ENCODE peak calls at places on chromosome 15, in five cellular contexts. One of them, this sample, is unnamed.

GRCh38 chr15:88805031-88805780 is 2.0 kb downstream of the ACAN start:
- DNase-seq in HL-60: no peak
- DNase-seq in GM12892: no peak
- DNase-seq in stomach: no peak
- DNase-seq in suprapubic skin: no peak
- DNase-seq in this sample: no peak

GRCh38 chr15:61974759-61975158 is 85.5 kb downstream of the VPS13C start:
- DNase-seq in HL-60: no peak
- DNase-seq in GM12892: no peak
- DNase-seq in stomach: no peak
- DNase-seq in suprapubic skin: no peak
- DNase-seq in this sample: no peak

GRCh38 chr15:29712149-29712885 is 110.0 kb downstream of the TJP1 start:
- DNase-seq in HL-60: no peak
- DNase-seq in GM12892: no peak
- DNase-seq in stomach: no peak
- DNase-seq in suprapubic skin: no peak
- DNase-seq in this sample: no peak

GRCh38 chr15:59296181-59296617 is 76.5 kb downstream of the MYO1E start:
- DNase-seq in HL-60: no peak
- DNase-seq in GM12892: no peak
- DNase-seq in stomach: no peak
- DNase-seq in suprapubic skin: no peak
- DNase-seq in this sample: no peak

GRCh38 chr15:60932051-60932915 is 296.8 kb downstream of the RORA start:
- DNase-seq in HL-60: no peak
- DNase-seq in GM12892: no peak
- DNase-seq in stomach: peak
- DNase-seq in suprapubic skin: peak
- DNase-seq in this sample: no peak

GRCh38 chr15:25177955-25178801 is 223.4 kb downstream of the SNRPN start:
- DNase-seq in HL-60: no peak
- DNase-seq in GM12892: peak
- DNase-seq in stomach: peak
- DNase-seq in suprapubic skin: peak
- DNase-seq in this sample: peak

GRCh38 chr15:94265009-94265408 is 33.6 kb downstream of the MCTP2 start:
- DNase-seq in HL-60: no peak
- DNase-seq in GM12892: no peak
- DNase-seq in stomach: no peak
- DNase-seq in suprapubic skin: no peak
- DNase-seq in this sample: no peak

GRCh38 chr15:25691544-25692430 is 171.3 kb downstream of the ATP10A start:
- DNase-seq in HL-60: no peak
- DNase-seq in GM12892: no peak
- DNase-seq in stomach: no peak
- DNase-seq in suprapubic skin: peak
- DNase-seq in this sample: peak

GRCh38 chr15:68632101-68632500 is 53.3 kb downstream of the CORO2B start:
- DNase-seq in HL-60: no peak
- DNase-seq in GM12892: no peak
- DNase-seq in stomach: no peak
- DNase-seq in suprapubic skin: no peak
- DNase-seq in this sample: no peak

GRCh38 chr15:86040360-86041095 is 39.1 kb upstream of the AGBL1 start:
- DNase-seq in HL-60: no peak
- DNase-seq in GM12892: no peak
- DNase-seq in stomach: no peak
- DNase-seq in suprapubic skin: no peak
- DNase-seq in this sample: no peak

GRCh38 chr15:69303337-69304175 is 4.8 kb downstream of the PAQR5 start:
- DNase-seq in HL-60: no peak
- DNase-seq in GM12892: no peak
- DNase-seq in stomach: no peak
- DNase-seq in suprapubic skin: no peak
- DNase-seq in this sample: no peak

GRCh38 chr15:39555885-39556284 is 25.0 kb upstream of the THBS1 start:
- DNase-seq in HL-60: no peak
- DNase-seq in GM12892: no peak
- DNase-seq in stomach: no peak
- DNase-seq in suprapubic skin: no peak
- DNase-seq in this sample: no peak

GRCh38 chr15:26295331-26295730 is 432.2 kb upstream of the ATP10A start:
- DNase-seq in HL-60: no peak
- DNase-seq in GM12892: no peak
- DNase-seq in stomach: no peak
- DNase-seq in suprapubic skin: no peak
- DNase-seq in this sample: no peak

GRCh38 chr15:25946241-25946786 is 83.2 kb upstream of the ATP10A start:
- DNase-seq in HL-60: no peak
- DNase-seq in GM12892: no peak
- DNase-seq in stomach: no peak
- DNase-seq in suprapubic skin: no peak
- DNase-seq in this sample: no peak

GRCh38 chr15:84702961-84703482 is 12.9 kb downstream of the SEC11A start:
- DNase-seq in HL-60: no peak
- DNase-seq in GM12892: no peak
- DNase-seq in stomach: peak
- DNase-seq in suprapubic skin: no peak
- DNase-seq in this sample: peak

GRCh38 chr15:88651971-88652370 is 13.2 kb downstream of the ISG20 start:
- DNase-seq in HL-60: no peak
- DNase-seq in GM12892: no peak
- DNase-seq in stomach: no peak
- DNase-seq in suprapubic skin: peak
- DNase-seq in this sample: peak

GRCh38 chr15:85592148-85592547 is 202.6 kb downstream of the KLHL25 start:
- DNase-seq in HL-60: no peak
- DNase-seq in GM12892: no peak
- DNase-seq in stomach: no peak
- DNase-seq in suprapubic skin: no peak
- DNase-seq in this sample: no peak

GRCh38 chr15:96324192-96324895 is 6.2 kb upstream of the NR2F2 start:
- DNase-seq in HL-60: no peak
- DNase-seq in GM12892: no peak
- DNase-seq in stomach: no peak
- DNase-seq in suprapubic skin: no peak
- DNase-seq in this sample: peak

GRCh38 chr15:96321422-96322391 is 8.8 kb upstream of the NR2F2 start:
- DNase-seq in HL-60: no peak
- DNase-seq in GM12892: no peak
- DNase-seq in stomach: peak
- DNase-seq in suprapubic skin: no peak
- DNase-seq in this sample: peak

GRCh38 chr15:96323250-96324162 is 7.0 kb upstream of the NR2F2 start:
- DNase-seq in HL-60: no peak
- DNase-seq in GM12892: no peak
- DNase-seq in stomach: no peak
- DNase-seq in suprapubic skin: no peak
- DNase-seq in this sample: no peak

GRCh38 chr15:96322401-96323249 is 7.9 kb upstream of the NR2F2 start:
- DNase-seq in HL-60: no peak
- DNase-seq in GM12892: no peak
- DNase-seq in stomach: no peak
- DNase-seq in suprapubic skin: no peak
- DNase-seq in this sample: peak

DNA sequence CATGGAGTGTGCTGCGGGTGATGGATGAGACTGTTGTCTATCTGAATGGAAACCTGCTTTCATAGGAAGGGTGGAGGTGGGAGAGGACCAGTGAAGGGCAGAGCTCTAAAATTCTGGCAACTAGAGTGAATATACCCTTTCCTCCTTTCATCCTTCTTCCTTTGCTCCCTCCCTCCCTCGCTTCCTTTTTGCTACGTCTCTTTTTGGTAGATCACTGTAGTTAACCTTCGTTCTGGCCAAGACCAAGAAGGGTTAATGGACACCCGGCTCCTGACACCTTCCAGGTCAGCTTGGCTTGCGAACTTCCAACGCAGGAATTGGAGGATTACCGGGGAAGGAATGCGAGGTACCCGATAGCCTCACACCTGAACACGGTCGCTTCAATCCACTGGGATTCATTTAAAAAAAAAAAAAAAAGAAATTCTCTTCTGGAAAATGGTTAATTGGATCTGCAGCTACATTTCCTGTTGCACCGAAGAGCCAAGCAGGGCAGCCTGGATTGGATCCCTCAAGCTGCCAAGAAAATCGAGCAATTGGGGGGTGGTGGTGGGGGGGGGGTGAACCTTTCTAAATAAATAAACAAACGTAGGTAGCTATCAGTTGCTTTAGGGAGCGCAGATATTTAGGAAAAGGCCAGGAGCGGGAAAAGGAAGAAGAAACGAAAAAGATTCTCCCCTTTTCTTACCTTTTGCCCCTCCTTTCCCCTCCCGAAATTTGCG is 9.6 kb upstream of the NR2F2 start:
- DNase-seq in HL-60: no peak
- DNase-seq in GM12892: no peak
- DNase-seq in stomach: no peak
- DNase-seq in suprapubic skin: no peak
- DNase-seq in this sample: no peak
- TF ChIP-seq POLR2AphosphoS5 in HL-60: no peak
- TF ChIP-seq POLR2AphosphoS5 in GM12892: no peak
- TF ChIP-seq POLR2AphosphoS5 in stomach: no peak
- TF ChIP-seq POLR2AphosphoS5 in suprapubic skin: no peak
- TF ChIP-seq POLR2AphosphoS5 in this sample: no peak

GRCh38 chr15:51325167-51325566 is 13.2 kb downstream of the CYP19A1 start:
- DNase-seq in HL-60: no peak
- DNase-seq in GM12892: no peak
- DNase-seq in stomach: no peak
- DNase-seq in suprapubic skin: no peak
- DNase-seq in this sample: no peak

GRCh38 chr15:51321316-51321715 is 17.1 kb downstream of the CYP19A1 start:
- DNase-seq in HL-60: no peak
- DNase-seq in GM12892: no peak
- DNase-seq in stomach: no peak
- DNase-seq in suprapubic skin: peak
- DNase-seq in this sample: no peak

GRCh38 chr15:51320843-51321242 is 17.6 kb downstream of the CYP19A1 start:
- DNase-seq in HL-60: no peak
- DNase-seq in GM12892: no peak
- DNase-seq in stomach: no peak
- DNase-seq in suprapubic skin: peak
- DNase-seq in this sample: no peak

GRCh38 chr15:51323749-51324148 is 14.6 kb downstream of the CYP19A1 start:
- DNase-seq in HL-60: no peak
- DNase-seq in GM12892: no peak
- DNase-seq in stomach: no peak
- DNase-seq in suprapubic skin: no peak
- DNase-seq in this sample: no peak

DNA sequence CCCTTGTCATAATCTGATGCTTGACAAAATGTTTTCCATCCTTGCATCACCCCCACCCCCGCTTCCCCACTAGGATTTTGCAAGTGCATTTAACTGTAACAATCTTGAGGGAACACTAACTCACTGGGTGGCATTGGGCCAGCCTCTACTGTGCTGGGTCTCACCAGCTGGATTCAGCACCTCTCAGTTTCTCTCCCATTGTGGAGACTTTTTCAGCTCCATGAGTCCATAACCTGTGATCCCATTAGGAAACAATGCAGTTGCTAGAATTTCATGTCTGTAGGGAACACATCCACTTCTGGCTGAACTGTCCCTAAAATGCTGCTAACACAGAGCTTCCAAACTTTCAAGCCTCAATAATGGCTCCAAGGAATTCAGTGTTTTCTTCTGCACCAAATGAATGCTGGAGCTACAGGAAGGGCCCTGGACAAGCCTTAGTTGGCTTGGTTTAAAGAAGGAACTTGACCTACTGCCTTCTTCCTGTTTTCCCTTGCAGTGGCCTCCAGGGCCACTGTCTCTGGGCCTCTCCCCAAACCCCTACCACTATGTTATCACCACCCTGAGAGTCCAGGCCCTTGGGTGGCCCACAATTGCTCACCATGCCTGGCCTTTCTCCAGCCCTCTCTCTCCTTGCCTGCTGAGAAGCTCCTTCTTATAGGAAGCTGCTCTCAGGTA is 15.6 kb downstream of the CYP19A1 start:
- DNase-seq in HL-60: peak
- DNase-seq in GM12892: no peak
- DNase-seq in stomach: peak
- DNase-seq in suprapubic skin: peak
- DNase-seq in this sample: peak
- TF ChIP-seq POLR2AphosphoS5 in HL-60: peak
- TF ChIP-seq POLR2AphosphoS5 in GM12892: no peak
- TF ChIP-seq POLR2AphosphoS5 in stomach: no peak
- TF ChIP-seq POLR2AphosphoS5 in suprapubic skin: no peak
- TF ChIP-seq POLR2AphosphoS5 in this sample: no peak

GRCh38 chr15:66941791-66942190 is 123.6 kb upstream of the SMAD3 start:
- DNase-seq in HL-60: peak
- DNase-seq in GM12892: no peak
- DNase-seq in stomach: no peak
- DNase-seq in suprapubic skin: peak
- DNase-seq in this sample: peak

GRCh38 chr15:66945286-66945685 is 120.1 kb upstream of the SMAD3 start:
- DNase-seq in HL-60: no peak
- DNase-seq in GM12892: no peak
- DNase-seq in stomach: no peak
- DNase-seq in suprapubic skin: peak
- DNase-seq in this sample: peak

GRCh38 chr15:66942649-66943390 is 122.6 kb upstream of the SMAD3 start:
- DNase-seq in HL-60: no peak
- DNase-seq in GM12892: no peak
- DNase-seq in stomach: no peak
- DNase-seq in suprapubic skin: peak
- DNase-seq in this sample: peak

GRCh38 chr15:66944121-66944520 is 121.3 kb upstream of the SMAD3 start:
- DNase-seq in HL-60: no peak
- DNase-seq in GM12892: no peak
- DNase-seq in stomach: no peak
- DNase-seq in suprapubic skin: peak
- DNase-seq in this sample: peak

DNA sequence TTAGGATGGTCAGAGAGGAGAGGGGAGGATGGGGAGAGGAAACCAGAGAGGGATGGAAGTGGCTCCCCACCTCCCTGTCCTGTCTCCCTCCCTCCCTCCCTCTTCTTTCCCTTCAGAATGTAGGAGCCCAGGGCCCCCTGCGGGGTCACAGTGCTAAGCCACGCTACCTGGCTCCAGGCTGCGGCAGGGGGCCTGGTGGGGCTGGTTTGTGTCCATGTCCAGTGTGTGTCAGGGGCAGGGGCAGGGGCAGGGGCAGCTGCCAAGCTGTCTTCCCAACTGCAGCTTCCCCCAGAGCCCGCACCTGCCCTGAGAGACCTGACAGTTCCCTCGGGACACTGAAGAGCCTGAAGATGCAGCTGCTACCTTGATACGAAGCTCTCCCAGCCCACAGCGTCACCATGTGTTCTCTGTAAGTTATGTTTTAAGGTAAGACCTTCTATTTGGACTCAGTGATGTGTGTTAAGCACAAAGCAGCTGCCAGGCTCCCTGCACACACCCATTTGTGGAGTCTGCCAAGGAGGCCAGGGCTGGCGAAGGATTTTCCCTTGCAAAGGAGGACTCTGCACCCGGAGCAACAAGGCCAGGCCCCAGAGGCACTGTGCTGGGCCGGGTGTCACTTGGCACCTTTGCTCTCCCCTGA is 121.8 kb upstream of the SMAD3 start:
- DNase-seq in HL-60: no peak
- DNase-seq in GM12892: no peak
- DNase-seq in stomach: peak
- DNase-seq in suprapubic skin: peak
- DNase-seq in this sample: peak
- TF ChIP-seq POLR2AphosphoS5 in HL-60: no peak
- TF ChIP-seq POLR2AphosphoS5 in GM12892: no peak
- TF ChIP-seq POLR2AphosphoS5 in stomach: no peak
- TF ChIP-seq POLR2AphosphoS5 in suprapubic skin: no peak
- TF ChIP-seq POLR2AphosphoS5 in this sample: no peak

GRCh38 chr15:35547775-35548364 is 1.9 kb upstream of the DPH6 start:
- DNase-seq in HL-60: no peak
- DNase-seq in GM12892: no peak
- DNase-seq in stomach: no peak
- DNase-seq in suprapubic skin: no peak
- DNase-seq in this sample: no peak
- TF ChIP-seq POLR2AphosphoS5 in HL-60: no peak
- TF ChIP-seq POLR2AphosphoS5 in GM12892: no peak
- TF ChIP-seq POLR2AphosphoS5 in stomach: no peak
- TF ChIP-seq POLR2AphosphoS5 in suprapubic skin: no peak
- TF ChIP-seq POLR2AphosphoS5 in this sample: no peak